ENCODE peak calls at places on chromosomes 7 and 10, in seven cellular contexts. Z, S, Y, Q, T, E and P are unnamed samples.

GRCh38 chr10:44008270-44008916 is 359.7 kb upstream of the ZNF32 start:
- DNase-seq in Y (no peak), E (peak), T (peak), Q (no peak), Z (peak), S (peak), P (no peak)

GRCh38 chr10:109025187-109025586 is 898.1 kb downstream of the XPNPEP1 start:
- DNase-seq in T (no peak), S (no peak), Z (no peak), Y (no peak), E (no peak), Q (no peak), P (no peak)

GRCh38 chr10:20768849-20769248 is 128.3 kb downstream of the NEBL start:
- DNase-seq in S (no peak), T (no peak), Y (no peak), Q (no peak), E (peak), Z (peak), P (no peak)

GRCh38 chr7:13560441-13560840 is 429.0 kb downstream of the ETV1 start:
- DNase-seq in E (peak), T (no peak), Y (no peak), Z (no peak), Q (no peak), S (peak), P (no peak)

GRCh38 chr10:6202098-6202683 is 541 bp upstream of the PFKFB3 start:
- DNase-seq in T (no peak), S (no peak), Y (no peak), Z (no peak), E (peak), Q (no peak), P (no peak)

GRCh38 chr10:61486738-61487396 is 33.7 kb upstream of the TMEM26 start:
- DNase-seq in Z (peak), Q (no peak), S (no peak), T (no peak), Y (no peak), E (no peak), P (no peak)

GRCh38 chr10:91925022-91925320 is 1.4 kb downstream of the BTAF1 start:
- DNase-seq in E (no peak), Q (no peak), S (no peak), Z (peak), T (no peak), Y (no peak), P (no peak)

GRCh38 chr7:93723424-93724124 is 149.1 kb upstream of the CALCR start:
- DNase-seq in Z (no peak), Y (no peak), E (no peak), S (no peak), Q (no peak), T (no peak), P (no peak)

GRCh38 chr10:113939212-113939860 is 84.9 kb downstream of the NHLRC2 start:
- DNase-seq in S (no peak), T (no peak), Y (no peak), Q (no peak), E (no peak), Z (no peak), P (no peak)

GRCh38 chr10:62005281-62005680 is 103.8 kb downstream of the ARID5B start:
- DNase-seq in Q (no peak), E (no peak), S (no peak), Y (no peak), T (no peak), Z (no peak), P (no peak)

GRCh38 chr10:122018951-122019413 is 30.0 kb downstream of the TACC2 start:
- DNase-seq in T (peak), Y (peak), E (peak), Q (peak), S (no peak), Z (no peak), P (peak)

GRCh38 chr10:63214586-63214985 is 81.5 kb downstream of the NRBF2 start:
- DNase-seq in Y (no peak), Q (no peak), T (no peak), S (no peak), E (no peak), Z (peak), P (no peak)

GRCh38 chr7:351256-351655 is 61.3 kb downstream of the FOXL3 start:
- DNase-seq in Q (no peak), Z (no peak), S (no peak), T (no peak), E (no peak), Y (no peak), P (no peak)

GRCh38 chr7:138773817-138774216 is 24.0 kb upstream of the TMEM213 start:
- DNase-seq in S (no peak), Q (no peak), E (no peak), Z (no peak), Y (no peak), T (no peak), P (no peak)

GRCh38 chr7:91128574-91129348 is 135.5 kb upstream of the FZD1 start:
- DNase-seq in Z (peak), T (no peak), E (no peak), Y (no peak), Q (no peak), S (no peak), P (no peak)

GRCh38 chr10:84654671-84655070 is 326.3 kb downstream of the CCSER2 start:
- DNase-seq in E (peak), Z (no peak), S (no peak), Q (no peak), Y (no peak), T (no peak), P (no peak)

GRCh38 chr7:13117103-13117502 is 429.7 kb downstream of the ARL4A start:
- DNase-seq in T (no peak), E (no peak), Q (no peak), Z (peak), S (peak), Y (no peak), P (no peak)

GRCh38 chr10:90447836-90448235 is 410.0 kb downstream of the HTR7 start:
- DNase-seq in Z (peak), Q (no peak), Y (no peak), E (no peak), T (no peak), S (no peak), P (no peak)

GRCh38 chr7:26328498-26329390 is 37.1 kb downstream of the SNX10 start:
- DNase-seq in Y (peak), Z (no peak), T (no peak), Q (no peak), E (no peak), S (no peak), P (no peak)

GRCh38 chr10:44183667-44184632 is 200.9 kb downstream of the CXCL12 start:
- DNase-seq in Z (peak), T (no peak), Q (no peak), S (no peak), Y (no peak), E (no peak), P (no peak)

GRCh38 chr10:27620425-27621397 is 116.6 kb downstream of the RAB18 start:
- DNase-seq in T (no peak), Y (no peak), Q (no peak), Z (peak), E (peak), S (peak), P (no peak)

GRCh38 chr10:64396105-64396504 is 874.9 kb downstream of the REEP3 start:
- DNase-seq in T (no peak), S (peak), E (no peak), Y (no peak), Q (no peak), Z (peak), P (no peak)

GRCh38 chr10:124375691-124376090 is 43.0 kb downstream of the OAT start:
- DNase-seq in Y (no peak), T (no peak), Q (no peak), S (no peak), E (no peak), Z (no peak), P (no peak)

GRCh38 chr10:23892296-23892695 is 316.6 kb upstream of the KIAA1217 start:
- DNase-seq in Y (no peak), Z (no peak), E (peak), S (no peak), Q (no peak), T (no peak), P (no peak)

GRCh38 chr10:85607296-85607695 is 759.3 kb downstream of the GRID1 start:
- DNase-seq in T (no peak), Q (no peak), S (no peak), Z (no peak), E (no peak), Y (no peak), P (no peak)

GRCh38 chr7:75963383-75963995 is 30.9 kb downstream of the TMEM120A start:
- DNase-seq in Y (no peak), Q (no peak), T (no peak), S (no peak), Z (no peak), E (no peak), P (no peak)

GRCh38 chr7:8015095-8015745 is 46.6 kb downstream of the GLCCI1 start:
- DNase-seq in E (no peak), Z (no peak), Y (no peak), S (no peak), T (no peak), Q (no peak), P (no peak)

GRCh38 chr7:134374291-134374690 is 57.6 kb upstream of the SLC35B4 start:
- DNase-seq in T (no peak), Y (no peak), E (no peak), S (no peak), Z (no peak), Q (no peak), P (peak)

GRCh38 chr10:33657154-33657900 is 322.9 kb upstream of the NRP1 start:
- DNase-seq in Z (peak), Y (no peak), T (no peak), E (no peak), Q (no peak), S (peak), P (no peak)

GRCh38 chr10:58217612-58218011 is 50.1 kb downstream of the IPMK start:
- DNase-seq in Z (no peak), T (no peak), E (peak), S (no peak), Y (no peak), Q (no peak), P (no peak)

GRCh38 chr7:89028319-89028718 is 232.8 kb upstream of the TEX47 start:
- DNase-seq in E (no peak), Q (no peak), S (no peak), Z (no peak), T (no peak), Y (no peak), P (no peak)

DNA sequence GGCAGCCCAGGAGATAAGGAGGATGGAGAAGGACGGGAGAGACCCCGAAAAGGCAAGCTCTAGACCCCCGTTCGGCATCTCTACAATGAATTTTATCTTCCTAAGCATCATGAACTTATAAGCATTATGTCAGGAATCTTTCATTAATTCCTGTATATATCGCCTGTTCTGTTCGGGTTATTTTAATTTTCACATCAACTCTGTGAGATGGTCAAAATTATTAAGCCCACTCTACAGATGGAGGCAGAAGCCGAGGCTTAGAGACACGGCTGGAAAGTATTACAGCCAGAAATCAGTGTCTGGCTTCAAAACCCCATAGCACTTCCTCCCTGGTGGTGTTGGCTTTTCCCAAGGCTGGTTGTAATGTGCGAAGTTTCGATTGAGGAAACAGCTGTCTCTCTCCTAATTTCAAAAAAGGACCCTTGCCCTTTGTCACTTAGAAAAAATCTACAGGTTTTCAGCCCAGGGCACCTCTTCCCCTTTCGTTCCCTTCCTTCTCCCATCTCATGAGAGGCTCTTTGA is 1.5 kb upstream of the GRM8 start:
- DNase-seq in E (no peak), Q (no peak), S (no peak), T (no peak), Z (no peak), Y (no peak), P (no peak)
- H3K4me3 ChIP-seq in E (peak), Q (no peak), S (no peak), T (peak), Z (no peak), Y (peak), P (peak)

GRCh38 chr7:30160329-30160728 is 25.5 kb downstream of the MTURN start:
- DNase-seq in E (no peak), Y (no peak), S (no peak), Z (no peak), T (no peak), Q (no peak), P (no peak)

GRCh38 chr7:30159698-30160143 is 24.9 kb downstream of the MTURN start:
- DNase-seq in E (peak), S (peak), Q (peak), T (peak), Y (peak), Z (peak), P (peak)

GRCh38 chr7:30162133-30162532 is 27.3 kb downstream of the MTURN start:
- DNase-seq in E (no peak), Y (no peak), S (no peak), Z (no peak), Q (no peak), T (no peak), P (no peak)

GRCh38 chr7:30157217-30157616 is 22.4 kb downstream of the MTURN start:
- DNase-seq in T (no peak), Q (no peak), Y (no peak), Z (no peak), E (no peak), S (no peak), P (no peak)

GRCh38 chr7:30159153-30159552 is 24.4 kb downstream of the MTURN start:
- DNase-seq in Z (no peak), S (no peak), Y (no peak), E (no peak), Q (no peak), T (no peak), P (peak)
- H3K4me3 ChIP-seq in Z (no peak), S (no peak), Y (no peak), E (no peak), Q (no peak), T (no peak), P (no peak)

GRCh38 chr10:76210241-76210640 is 778.8 kb downstream of the LRMDA start:
- DNase-seq in E (no peak), Y (no peak), Q (no peak), Z (no peak), S (no peak), T (no peak), P (no peak)

GRCh38 chr10:76205361-76205760 is 773.9 kb downstream of the LRMDA start:
- DNase-seq in Y (no peak), Q (no peak), E (peak), S (no peak), Z (peak), T (no peak), P (no peak)

GRCh38 chr10:76206797-76207352 is 775.5 kb downstream of the LRMDA start:
- DNase-seq in S (no peak), Z (no peak), T (no peak), Y (no peak), Q (no peak), E (no peak), P (no peak)

GRCh38 chr10:76209135-76209534 is 777.7 kb downstream of the LRMDA start:
- DNase-seq in Z (no peak), Q (no peak), E (no peak), Y (no peak), S (peak), T (no peak), P (no peak)
- H3K4me3 ChIP-seq in Z (no peak), Q (no peak), E (no peak), Y (no peak), S (no peak), T (no peak), P (no peak)

GRCh38 chr10:78190051-78190450 is 156.4 kb downstream of the RPS24 start:
- DNase-seq in Q (no peak), E (no peak), Y (no peak), Z (no peak), S (no peak), T (no peak), P (no peak)
- H3K4me3 ChIP-seq in Q (no peak), E (no peak), Y (no peak), Z (no peak), S (no peak), T (no peak), P (no peak)

GRCh38 chr10:110501142-110501937 is 3.6 kb downstream of the DUSP5 start:
- DNase-seq in T (peak), E (peak), Q (peak), Y (peak), S (peak), Z (peak), P (peak)

GRCh38 chr10:110503528-110504110 is 5.9 kb downstream of the DUSP5 start:
- DNase-seq in E (no peak), Z (no peak), T (no peak), Q (no peak), Y (no peak), S (no peak), P (no peak)

GRCh38 chr10:110504111-110504735 is 6.5 kb downstream of the DUSP5 start:
- DNase-seq in E (peak), Q (no peak), Z (peak), Y (peak), T (no peak), S (peak), P (peak)

GRCh38 chr10:110502072-110502845 is 4.6 kb downstream of the DUSP5 start:
- DNase-seq in E (no peak), Q (no peak), Y (no peak), Z (no peak), S (no peak), T (no peak), P (no peak)

GRCh38 chr10:110502851-110503301 is 5.2 kb downstream of the DUSP5 start:
- DNase-seq in Y (no peak), S (no peak), E (peak), Z (peak), Q (no peak), T (peak), P (peak)
- H3K4me3 ChIP-seq in Y (peak), S (no peak), E (no peak), Z (no peak), Q (no peak), T (no peak), P (no peak)

GRCh38 chr7:139931190-139932007 is 102.3 kb downstream of the TBXAS1 start:
- DNase-seq in T (no peak), E (no peak), Z (no peak), Y (no peak), S (no peak), Q (no peak), P (no peak)
- H3K4me3 ChIP-seq in T (no peak), E (no peak), Z (no peak), Y (no peak), S (no peak), Q (no peak), P (no peak)

GRCh38 chr10:110216240-110216639 is 8.8 kb downstream of the MXI1 start:
- DNase-seq in Z (no peak), Y (no peak), T (no peak), S (no peak), E (peak), Q (no peak), P (no peak)

GRCh38 chr10:110216942-110217341 is 9.5 kb downstream of the MXI1 start:
- DNase-seq in T (no peak), Y (no peak), Q (no peak), Z (peak), E (no peak), S (no peak), P (no peak)

GRCh38 chr10:110214380-110214826 is 7.0 kb downstream of the MXI1 start:
- DNase-seq in E (no peak), S (no peak), Q (no peak), T (peak), Y (no peak), Z (no peak), P (no peak)

GRCh38 chr10:110215286-110215685 is 7.9 kb downstream of the MXI1 start:
- DNase-seq in Y (no peak), E (no peak), T (no peak), S (no peak), Q (no peak), Z (no peak), P (no peak)

GRCh38 chr10:110215751-110216150 is 8.3 kb downstream of the MXI1 start:
- DNase-seq in E (no peak), Q (no peak), T (no peak), S (no peak), Y (no peak), Z (no peak), P (no peak)
- H3K4me3 ChIP-seq in E (no peak), Q (no peak), T (no peak), S (no peak), Y (no peak), Z (no peak), P (no peak)

GRCh38 chr10:31942892-31943291 is 14.3 kb upstream of the ARHGAP12 start:
- DNase-seq in T (peak), Q (no peak), S (no peak), Z (no peak), Y (no peak), E (no peak), P (no peak)
- H3K4me3 ChIP-seq in T (no peak), Q (no peak), S (no peak), Z (no peak), Y (no peak), E (no peak), P (no peak)